ENCODE peak calls at places on chromosomes 7 and 10, in four cellular contexts. One of them, this sample, is unnamed.

GRCh38 chr7:108004220-108005142 is 1.5 kb upstream of the LAMB1 start:
- DNase-seq in GM23338: peak
- DNase-seq in HCT116: no peak
- DNase-seq in astrocyte: peak
- DNase-seq in this sample: peak

GRCh38 chr7:156898938-156899337 is 6.0 kb upstream of the LMBR1 start:
- DNase-seq in GM23338: no peak
- DNase-seq in HCT116: no peak
- DNase-seq in astrocyte: no peak
- DNase-seq in this sample: no peak

GRCh38 chr7:151851782-151852181 is 25.1 kb downstream of the PRKAG2 start:
- DNase-seq in GM23338: no peak
- DNase-seq in HCT116: no peak
- DNase-seq in astrocyte: no peak
- DNase-seq in this sample: no peak

GRCh38 chr7:35313575-35313974 is 59.7 kb upstream of the TBX20 start:
- DNase-seq in GM23338: no peak
- DNase-seq in HCT116: no peak
- DNase-seq in astrocyte: no peak
- DNase-seq in this sample: no peak

GRCh38 chr10:96912405-96912804 is 80.3 kb downstream of the LCOR start:
- DNase-seq in GM23338: no peak
- DNase-seq in HCT116: no peak
- DNase-seq in astrocyte: no peak
- DNase-seq in this sample: no peak

GRCh38 chr7:147240468-147240867 is 1123.9 kb downstream of the CNTNAP2 start:
- DNase-seq in GM23338: no peak
- DNase-seq in HCT116: no peak
- DNase-seq in astrocyte: no peak
- DNase-seq in this sample: no peak

GRCh38 chr10:71090330-71090729 is 122.0 kb upstream of the UNC5B start:
- DNase-seq in GM23338: no peak
- DNase-seq in HCT116: no peak
- DNase-seq in astrocyte: no peak
- DNase-seq in this sample: no peak

GRCh38 chr10:30784896-30785605 is 155.5 kb upstream of the LYZL2 start:
- DNase-seq in GM23338: peak
- DNase-seq in HCT116: no peak
- DNase-seq in astrocyte: peak
- DNase-seq in this sample: peak

GRCh38 chr7:2971914-2972530 is 71.6 kb downstream of the CARD11 start:
- DNase-seq in GM23338: no peak
- DNase-seq in HCT116: no peak
- DNase-seq in astrocyte: no peak
- DNase-seq in this sample: no peak

GRCh38 chr7:67843001-67843400 is 846.4 kb downstream of the TYW1 start:
- DNase-seq in GM23338: no peak
- DNase-seq in HCT116: no peak
- DNase-seq in astrocyte: no peak
- DNase-seq in this sample: no peak

GRCh38 chr7:67343114-67343513 is 346.5 kb downstream of the TYW1 start:
- DNase-seq in GM23338: no peak
- DNase-seq in HCT116: no peak
- DNase-seq in astrocyte: no peak
- DNase-seq in this sample: no peak

GRCh38 chr7:121366852-121367431 is 29.2 kb downstream of the FAM3C start:
- DNase-seq in GM23338: peak
- DNase-seq in HCT116: no peak
- DNase-seq in astrocyte: no peak
- DNase-seq in this sample: peak

GRCh38 chr10:3766046-3766761 is 18.8 kb downstream of the KLF6 start:
- DNase-seq in GM23338: no peak
- DNase-seq in HCT116: no peak
- DNase-seq in astrocyte: no peak
- DNase-seq in this sample: peak

GRCh38 chr7:145490356-145490755 is 626.2 kb upstream of the CNTNAP2 start:
- DNase-seq in GM23338: no peak
- DNase-seq in HCT116: no peak
- DNase-seq in astrocyte: no peak
- DNase-seq in this sample: no peak

GRCh38 chr10:52933748-52934147 is 161.2 kb upstream of the MBL2 start:
- DNase-seq in GM23338: no peak
- DNase-seq in HCT116: no peak
- DNase-seq in astrocyte: no peak
- DNase-seq in this sample: no peak

GRCh38 chr10:70494536-70494935 is 16.0 kb downstream of the PALD1 start:
- DNase-seq in GM23338: no peak
- DNase-seq in HCT116: no peak
- DNase-seq in astrocyte: no peak
- DNase-seq in this sample: no peak

GRCh38 chr10:105743343-105744056 is 1102.4 kb downstream of the SORCS3 start:
- DNase-seq in GM23338: no peak
- DNase-seq in HCT116: no peak
- DNase-seq in astrocyte: no peak
- DNase-seq in this sample: no peak

GRCh38 chr10:83725567-83725966 is 413.7 kb upstream of the GHITM start:
- DNase-seq in GM23338: no peak
- DNase-seq in HCT116: no peak
- DNase-seq in astrocyte: no peak
- DNase-seq in this sample: no peak

GRCh38 chr10:71128311-71129010 is 83.9 kb upstream of the UNC5B start:
- DNase-seq in GM23338: no peak
- DNase-seq in HCT116: no peak
- DNase-seq in astrocyte: no peak
- DNase-seq in this sample: no peak

GRCh38 chr7:1056006-1056784 is 11.8 kb downstream of the GPR146 start:
- DNase-seq in GM23338: no peak
- DNase-seq in HCT116: no peak
- DNase-seq in astrocyte: no peak
- DNase-seq in this sample: no peak

GRCh38 chr10:21953585-21954057 is 49.9 kb downstream of the DNAJC1 start:
- DNase-seq in GM23338: peak
- DNase-seq in HCT116: peak
- DNase-seq in astrocyte: peak
- DNase-seq in this sample: peak

GRCh38 chr7:73429622-73430505 is 3.7 kb upstream of the FZD9 start:
- DNase-seq in GM23338: no peak
- DNase-seq in HCT116: no peak
- DNase-seq in astrocyte: no peak
- DNase-seq in this sample: no peak

GRCh38 chr10:118501637-118502440 is 93.6 kb downstream of the PRLHR start:
- DNase-seq in GM23338: no peak
- DNase-seq in HCT116: no peak
- DNase-seq in astrocyte: peak
- DNase-seq in this sample: peak

GRCh38 chr10:13234172-13234571 is at the start of gene UCMA:
- DNase-seq in GM23338: peak
- DNase-seq in HCT116: no peak
- DNase-seq in astrocyte: no peak
- DNase-seq in this sample: no peak
- H2AFZ ChIP-seq in GM23338: peak
- H2AFZ ChIP-seq in HCT116: no peak
- H2AFZ ChIP-seq in astrocyte: no peak
- H2AFZ ChIP-seq in this sample: no peak

GRCh38 chr10:46285300-46285699 is 1.5 kb upstream of the ANTXRL start:
- DNase-seq in GM23338: no peak
- DNase-seq in HCT116: no peak
- DNase-seq in astrocyte: no peak
- DNase-seq in this sample: no peak
- H3K4me2 ChIP-seq in GM23338: peak
- H3K4me2 ChIP-seq in HCT116: peak
- H3K4me2 ChIP-seq in astrocyte: peak
- H3K4me2 ChIP-seq in this sample: peak

GRCh38 chr10:81081887-81082620 is 544.4 kb downstream of the SH2D4B start:
- DNase-seq in GM23338: peak
- DNase-seq in HCT116: no peak
- DNase-seq in astrocyte: no peak
- DNase-seq in this sample: no peak
- TF ChIP-seq CTCF in GM23338: peak
- TF ChIP-seq CTCF in HCT116: no peak
- TF ChIP-seq CTCF in astrocyte: no peak
- TF ChIP-seq CTCF in this sample: peak

GRCh38 chr7:4763091-4763793 is 12.2 kb upstream of the AP5Z1 start:
- DNase-seq in GM23338: no peak
- DNase-seq in HCT116: no peak
- DNase-seq in astrocyte: no peak
- DNase-seq in this sample: no peak

GRCh38 chr7:4763794-4764185 is 11.6 kb upstream of the AP5Z1 start:
- DNase-seq in GM23338: no peak
- DNase-seq in HCT116: no peak
- DNase-seq in astrocyte: no peak
- DNase-seq in this sample: no peak

GRCh38 chr7:4766666-4767530 is 8.5 kb upstream of the AP5Z1 start:
- DNase-seq in GM23338: no peak
- DNase-seq in HCT116: no peak
- DNase-seq in astrocyte: no peak
- DNase-seq in this sample: peak

GRCh38 chr7:4764402-4765007 is 10.9 kb upstream of the AP5Z1 start:
- DNase-seq in GM23338: no peak
- DNase-seq in HCT116: no peak
- DNase-seq in astrocyte: no peak
- DNase-seq in this sample: no peak

GRCh38 chr7:4765776-4766490 is 9.5 kb upstream of the AP5Z1 start:
- DNase-seq in GM23338: peak
- DNase-seq in HCT116: no peak
- DNase-seq in astrocyte: no peak
- DNase-seq in this sample: no peak
- H2AFZ ChIP-seq in GM23338: no peak
- H2AFZ ChIP-seq in HCT116: no peak
- H2AFZ ChIP-seq in astrocyte: no peak
- H2AFZ ChIP-seq in this sample: no peak

GRCh38 chr10:76117949-76118348 is 686.5 kb downstream of the LRMDA start:
- DNase-seq in GM23338: no peak
- DNase-seq in HCT116: no peak
- DNase-seq in astrocyte: peak
- DNase-seq in this sample: no peak
- H3K4me2 ChIP-seq in GM23338: no peak
- H3K4me2 ChIP-seq in HCT116: no peak
- H3K4me2 ChIP-seq in astrocyte: peak
- H3K4me2 ChIP-seq in this sample: no peak

GRCh38 chr7:99381664-99382075 is 7.1 kb downstream of the ARPC1B start:
- DNase-seq in GM23338: no peak
- DNase-seq in HCT116: no peak
- DNase-seq in astrocyte: no peak
- DNase-seq in this sample: no peak

GRCh38 chr7:99380823-99381663 is 6.5 kb downstream of the ARPC1B start:
- DNase-seq in GM23338: no peak
- DNase-seq in HCT116: no peak
- DNase-seq in astrocyte: no peak
- DNase-seq in this sample: no peak

GRCh38 chr7:99380032-99380822 is 5.7 kb downstream of the ARPC1B start:
- DNase-seq in GM23338: peak
- DNase-seq in HCT116: no peak
- DNase-seq in astrocyte: no peak
- DNase-seq in this sample: no peak

GRCh38 chr7:99375070-99375807 is 709 bp downstream of the ARPC1B start:
- DNase-seq in GM23338: peak
- DNase-seq in HCT116: no peak
- DNase-seq in astrocyte: peak
- DNase-seq in this sample: peak

GRCh38 chr7:99379043-99379577 is 4.6 kb downstream of the ARPC1B start:
- DNase-seq in GM23338: no peak
- DNase-seq in HCT116: no peak
- DNase-seq in astrocyte: peak
- DNase-seq in this sample: peak
- TF ChIP-seq CTCF in GM23338: no peak
- TF ChIP-seq CTCF in HCT116: no peak
- TF ChIP-seq CTCF in astrocyte: no peak
- TF ChIP-seq CTCF in this sample: no peak

DNA sequence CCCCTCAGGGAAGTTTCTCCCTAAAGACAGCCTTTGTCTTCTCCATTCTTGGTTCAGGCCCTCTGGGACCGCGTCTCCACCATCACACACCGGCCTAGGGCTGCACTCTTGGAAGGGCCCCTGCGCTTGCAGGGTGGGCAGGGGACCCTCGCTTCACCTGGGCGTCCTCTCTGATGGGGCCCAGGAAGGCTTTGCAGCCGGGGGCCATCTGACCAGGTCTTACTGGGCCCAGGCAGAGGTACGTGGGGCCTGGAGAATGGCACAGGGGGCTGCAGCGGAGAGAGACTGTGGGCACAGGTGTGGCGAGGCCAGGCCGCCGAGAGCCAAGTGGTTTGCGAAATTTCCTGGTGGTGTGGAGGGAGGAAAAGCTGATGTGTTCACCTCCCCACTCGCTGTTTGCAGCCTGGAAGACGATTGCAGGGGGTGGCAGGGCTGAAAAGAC is 44.4 kb downstream of the ALOX5 start:
- DNase-seq in GM23338: no peak
- DNase-seq in HCT116: no peak
- DNase-seq in astrocyte: no peak
- DNase-seq in this sample: no peak
- H2AFZ ChIP-seq in GM23338: peak
- H2AFZ ChIP-seq in HCT116: no peak
- H2AFZ ChIP-seq in astrocyte: peak
- H2AFZ ChIP-seq in this sample: peak